ENCODE peak calls at places on chromosomes 11 and 22, in four cellular contexts. One of them, this sample, is unnamed.
A peak's percentile ranks its signal among the peaks of the same experiment; 100 is the strongest.

GRCh38 chr11:12817681-12818332 is 143.6 kb downstream of the TEAD1 start:
- DNase-seq in mesendoderm: no peak
- DNase-seq in heart right ventricle: no peak
- DNase-seq in dorsolateral prefrontal cortex: no peak
- DNase-seq in this sample: no peak

GRCh38 chr11:65055538-65055937 is 2.8 kb downstream of the NAALADL1 start:
- DNase-seq in dorsolateral prefrontal cortex: no peak
- DNase-seq in heart right ventricle: no peak
- DNase-seq in mesendoderm: no peak
- DNase-seq in this sample: no peak

GRCh38 chr22:25368271-25368670 is 148.8 kb downstream of the CRYBB2 start:
- DNase-seq in dorsolateral prefrontal cortex: no peak
- DNase-seq in heart right ventricle: no peak
- DNase-seq in mesendoderm: peak; percentile 41
- DNase-seq in this sample: no peak

GRCh38 chr11:16412525-16413194 is 56.3 kb upstream of the SOX6 start:
- DNase-seq in dorsolateral prefrontal cortex: no peak
- DNase-seq in mesendoderm: no peak
- DNase-seq in heart right ventricle: no peak
- DNase-seq in this sample: no peak

GRCh38 chr11:72350752-72351151 is 83.6 kb downstream of the CLPB start:
- DNase-seq in dorsolateral prefrontal cortex: no peak
- DNase-seq in heart right ventricle: no peak
- DNase-seq in mesendoderm: no peak
- DNase-seq in this sample: no peak

GRCh38 chr11:120109531-120109930 is 28.4 kb downstream of the TRIM29 start:
- DNase-seq in dorsolateral prefrontal cortex: no peak
- DNase-seq in mesendoderm: no peak
- DNase-seq in heart right ventricle: no peak
- DNase-seq in this sample: no peak

GRCh38 chr22:38260760-38261477 is 11.9 kb downstream of the TMEM184B start:
- DNase-seq in dorsolateral prefrontal cortex: peak; percentile 62
- DNase-seq in heart right ventricle: no peak
- DNase-seq in mesendoderm: no peak
- DNase-seq in this sample: no peak

GRCh38 chr11:59755701-59756495 is 722 bp downstream of the STX3 start:
- DNase-seq in mesendoderm: peak; percentile 90
- DNase-seq in heart right ventricle: peak; percentile 69
- DNase-seq in dorsolateral prefrontal cortex: peak; percentile 71
- DNase-seq in this sample: peak; percentile 92

GRCh38 chr11:13924801-13925327 is 37.7 kb upstream of the SPON1 start:
- DNase-seq in dorsolateral prefrontal cortex: no peak
- DNase-seq in heart right ventricle: no peak
- DNase-seq in mesendoderm: peak; percentile 31
- DNase-seq in this sample: peak; percentile 26

GRCh38 chr22:16970446-16970845 is 37.6 kb downstream of the GAB4 start:
- DNase-seq in mesendoderm: no peak
- DNase-seq in heart right ventricle: no peak
- DNase-seq in dorsolateral prefrontal cortex: no peak
- DNase-seq in this sample: no peak

GRCh38 chr11:79461144-79461543 is 20.3 kb upstream of the TENM4 start:
- DNase-seq in mesendoderm: peak; percentile 64
- DNase-seq in heart right ventricle: no peak
- DNase-seq in dorsolateral prefrontal cortex: no peak
- DNase-seq in this sample: no peak

GRCh38 chr11:70082829-70083228 is 4.7 kb downstream of the ANO1 start:
- DNase-seq in heart right ventricle: no peak
- DNase-seq in dorsolateral prefrontal cortex: no peak
- DNase-seq in mesendoderm: peak; percentile 26
- DNase-seq in this sample: no peak

GRCh38 chr11:118911880-118912741 is 13.6 kb downstream of the BCL9L start:
- DNase-seq in dorsolateral prefrontal cortex: peak; percentile 79
- DNase-seq in mesendoderm: peak; percentile 99
- DNase-seq in heart right ventricle: peak; percentile 79
- DNase-seq in this sample: peak; percentile 91

GRCh38 chr11:120511116-120511803 is at the start of gene GRIK4:
- DNase-seq in mesendoderm: peak; percentile 82
- DNase-seq in heart right ventricle: peak; percentile 85
- DNase-seq in dorsolateral prefrontal cortex: peak; percentile 90
- DNase-seq in this sample: peak; percentile 82

GRCh38 chr11:11558826-11559225 is 63.0 kb downstream of the GALNT18 start:
- DNase-seq in dorsolateral prefrontal cortex: no peak
- DNase-seq in mesendoderm: peak; percentile 14
- DNase-seq in heart right ventricle: no peak
- DNase-seq in this sample: no peak

GRCh38 chr11:9825895-9826294 is 162.0 kb downstream of the SWAP70 start:
- DNase-seq in mesendoderm: no peak
- DNase-seq in heart right ventricle: no peak
- DNase-seq in dorsolateral prefrontal cortex: no peak
- DNase-seq in this sample: no peak

GRCh38 chr11:119471329-119471728 is 48.4 kb upstream of the THY1 start:
- DNase-seq in heart right ventricle: no peak
- DNase-seq in mesendoderm: peak; percentile 61
- DNase-seq in dorsolateral prefrontal cortex: no peak
- DNase-seq in this sample: no peak

GRCh38 chr11:82811369-82811768 is 77.7 kb upstream of the FAM181B start:
- DNase-seq in dorsolateral prefrontal cortex: no peak
- DNase-seq in mesendoderm: peak; percentile 49
- DNase-seq in heart right ventricle: no peak
- DNase-seq in this sample: no peak

GRCh38 chr11:44816761-44817160 is 90.0 kb downstream of the TSPAN18 start:
- DNase-seq in mesendoderm: no peak
- DNase-seq in dorsolateral prefrontal cortex: no peak
- DNase-seq in heart right ventricle: no peak
- DNase-seq in this sample: no peak

GRCh38 chr22:43883012-43883661 is 8.7 kb downstream of the PNPLA5 start:
- DNase-seq in dorsolateral prefrontal cortex: peak; percentile 30
- DNase-seq in mesendoderm: peak; percentile 93
- DNase-seq in heart right ventricle: no peak
- DNase-seq in this sample: no peak

GRCh38 chr11:70477607-70478006 is 79.3 kb downstream of the CTTN start:
- DNase-seq in mesendoderm: no peak
- DNase-seq in dorsolateral prefrontal cortex: peak; percentile 78
- DNase-seq in heart right ventricle: peak; percentile 37
- DNase-seq in this sample: no peak

GRCh38 chr11:8698917-8699441 is 16.4 kb downstream of the RPL27A start:
- DNase-seq in heart right ventricle: no peak
- DNase-seq in dorsolateral prefrontal cortex: no peak
- DNase-seq in mesendoderm: peak; percentile 92
- DNase-seq in this sample: peak; percentile 56

GRCh38 chr11:119178166-119178680 is 7.1 kb upstream of the NHERF4 start:
- DNase-seq in dorsolateral prefrontal cortex: no peak
- DNase-seq in heart right ventricle: no peak
- DNase-seq in mesendoderm: no peak
- DNase-seq in this sample: no peak

GRCh38 chr11:107591446-107592236 is 694 bp downstream of the ELMOD1 start:
- DNase-seq in dorsolateral prefrontal cortex: no peak
- DNase-seq in mesendoderm: peak; percentile 44
- DNase-seq in heart right ventricle: peak; percentile 13
- DNase-seq in this sample: no peak

GRCh38 chr11:131544591-131544990 is 174.2 kb downstream of the NTM start:
- DNase-seq in heart right ventricle: no peak
- DNase-seq in mesendoderm: peak; percentile 71
- DNase-seq in dorsolateral prefrontal cortex: no peak
- DNase-seq in this sample: no peak

GRCh38 chr11:120217941-120218694 is 7.3 kb downstream of the OAF start:
- DNase-seq in mesendoderm: no peak
- DNase-seq in heart right ventricle: no peak
- DNase-seq in dorsolateral prefrontal cortex: peak; percentile 82
- DNase-seq in this sample: no peak

GRCh38 chr11:7520981-7521487 is 7.2 kb downstream of the PPFIBP2 start:
- DNase-seq in mesendoderm: no peak
- DNase-seq in dorsolateral prefrontal cortex: no peak
- DNase-seq in heart right ventricle: no peak
- DNase-seq in this sample: no peak

GRCh38 chr22:47357086-47357485 is 594.6 kb downstream of the TBC1D22A start:
- DNase-seq in heart right ventricle: no peak
- DNase-seq in dorsolateral prefrontal cortex: no peak
- DNase-seq in mesendoderm: no peak
- DNase-seq in this sample: no peak

GRCh38 chr11:43503417-43503816 is 144.7 kb downstream of the TTC17 start:
- DNase-seq in dorsolateral prefrontal cortex: no peak
- DNase-seq in mesendoderm: no peak
- DNase-seq in heart right ventricle: no peak
- DNase-seq in this sample: no peak

GRCh38 chr22:24555496-24556253 is at the start of gene SNRPD3:
- DNase-seq in dorsolateral prefrontal cortex: peak; percentile 91
- DNase-seq in mesendoderm: peak; percentile 95
- DNase-seq in heart right ventricle: peak; percentile 92
- DNase-seq in this sample: peak; percentile 95

GRCh38 chr11:131579932-131580387 is 209.5 kb downstream of the NTM start:
- DNase-seq in heart right ventricle: no peak
- DNase-seq in mesendoderm: peak; percentile 82
- DNase-seq in dorsolateral prefrontal cortex: no peak
- DNase-seq in this sample: no peak

GRCh38 chr11:134730096-134730495 is 318.1 kb upstream of the B3GAT1 start:
- DNase-seq in heart right ventricle: no peak
- DNase-seq in dorsolateral prefrontal cortex: no peak
- DNase-seq in mesendoderm: no peak
- DNase-seq in this sample: no peak

GRCh38 chr22:41215926-41216325 is 10.8 kb downstream of the L3MBTL2 start:
- DNase-seq in dorsolateral prefrontal cortex: no peak
- DNase-seq in heart right ventricle: no peak
- DNase-seq in mesendoderm: no peak
- DNase-seq in this sample: no peak

GRCh38 chr11:123166095-123166559 is 28.9 kb downstream of the CLMP start:
- DNase-seq in dorsolateral prefrontal cortex: no peak
- DNase-seq in mesendoderm: peak; percentile 97
- DNase-seq in heart right ventricle: peak; percentile 32
- DNase-seq in this sample: no peak

GRCh38 chr11:107583629-107584195 is 7.2 kb upstream of the ELMOD1 start:
- DNase-seq in mesendoderm: no peak
- DNase-seq in dorsolateral prefrontal cortex: no peak
- DNase-seq in heart right ventricle: no peak
- DNase-seq in this sample: no peak

GRCh38 chr11:121023848-121024751 is at the start of gene TBCEL:
- DNase-seq in dorsolateral prefrontal cortex: peak; percentile 94
- DNase-seq in mesendoderm: peak; percentile 97
- DNase-seq in heart right ventricle: peak; percentile 92
- DNase-seq in this sample: peak; percentile 85

GRCh38 chr11:15507592-15507991 is 392.9 kb downstream of the INSC start:
- DNase-seq in dorsolateral prefrontal cortex: no peak
- DNase-seq in heart right ventricle: no peak
- DNase-seq in mesendoderm: no peak
- DNase-seq in this sample: no peak

GRCh38 chr11:31361743-31362142 is 7.8 kb downstream of the DCDC1 start:
- DNase-seq in dorsolateral prefrontal cortex: no peak
- DNase-seq in mesendoderm: no peak
- DNase-seq in heart right ventricle: no peak
- DNase-seq in this sample: no peak

GRCh38 chr11:114059984-114060401 is 482 bp downstream of the ZBTB16 start:
- DNase-seq in mesendoderm: no peak
- DNase-seq in dorsolateral prefrontal cortex: no peak
- DNase-seq in heart right ventricle: no peak
- DNase-seq in this sample: no peak
- H3K27ac ChIP-seq in mesendoderm: no peak overlapping the region
- H3K27ac ChIP-seq in dorsolateral prefrontal cortex: peak overlapping the region; percentile 99
- H3K27ac ChIP-seq in heart right ventricle: peak overlapping the region; percentile 97
- H3K27ac ChIP-seq in this sample: peak overlapping the region; percentile 98

DNA sequence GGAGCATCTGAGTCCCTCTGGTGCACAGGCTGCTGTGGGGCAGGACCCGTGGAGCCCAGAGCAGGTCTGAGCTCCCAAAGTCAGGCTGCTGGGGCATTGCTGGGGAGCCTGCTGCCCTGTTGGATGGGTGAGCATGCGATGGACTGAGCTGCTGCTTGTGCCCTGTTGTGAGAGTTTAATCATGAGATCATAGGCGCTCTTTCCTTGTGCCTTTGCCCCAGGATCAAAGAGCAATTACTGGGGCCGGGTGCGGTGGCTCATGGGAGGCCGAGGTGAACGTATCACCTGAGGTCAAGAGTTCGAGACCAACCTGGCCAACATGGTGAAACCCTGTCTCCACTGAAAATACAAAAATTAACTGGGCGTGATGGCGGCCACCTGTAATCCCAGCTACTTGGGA is 37.5 kb downstream of the MUC6 start:
- DNase-seq in dorsolateral prefrontal cortex: no peak
- DNase-seq in heart right ventricle: no peak
- DNase-seq in mesendoderm: no peak
- DNase-seq in this sample: no peak
- H3K4me3 ChIP-seq in dorsolateral prefrontal cortex: no peak overlapping the region
- H3K4me3 ChIP-seq in heart right ventricle: no peak overlapping the region
- H3K4me3 ChIP-seq in mesendoderm: no peak overlapping the region
- H3K4me3 ChIP-seq in this sample: no peak overlapping the region

DNA sequence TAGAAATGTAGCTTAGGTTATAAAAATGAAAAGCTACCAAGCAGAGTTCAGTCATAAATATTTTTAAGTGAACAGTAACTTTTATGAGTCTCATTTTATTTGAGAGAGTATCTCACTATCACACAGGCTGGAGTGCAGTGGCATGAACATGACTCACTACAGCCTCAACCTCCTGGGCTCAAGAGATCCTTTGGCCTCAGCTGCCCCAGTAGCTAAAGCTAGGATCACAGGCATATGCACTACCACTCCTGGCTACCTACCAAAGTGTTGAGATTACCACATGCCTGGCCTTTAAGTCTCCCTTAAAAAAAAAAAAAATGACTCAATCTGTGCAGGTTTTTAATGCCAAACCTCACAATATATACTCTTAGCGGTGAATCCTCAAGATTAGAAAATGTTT is 34.7 kb upstream of the CLNS1A start:
- DNase-seq in heart right ventricle: no peak
- DNase-seq in dorsolateral prefrontal cortex: no peak
- DNase-seq in mesendoderm: no peak
- DNase-seq in this sample: no peak
- H3K27ac ChIP-seq in heart right ventricle: no peak overlapping the region
- H3K27ac ChIP-seq in dorsolateral prefrontal cortex: no peak overlapping the region
- H3K27ac ChIP-seq in mesendoderm: no peak overlapping the region
- H3K27ac ChIP-seq in this sample: no peak overlapping the region

DNA sequence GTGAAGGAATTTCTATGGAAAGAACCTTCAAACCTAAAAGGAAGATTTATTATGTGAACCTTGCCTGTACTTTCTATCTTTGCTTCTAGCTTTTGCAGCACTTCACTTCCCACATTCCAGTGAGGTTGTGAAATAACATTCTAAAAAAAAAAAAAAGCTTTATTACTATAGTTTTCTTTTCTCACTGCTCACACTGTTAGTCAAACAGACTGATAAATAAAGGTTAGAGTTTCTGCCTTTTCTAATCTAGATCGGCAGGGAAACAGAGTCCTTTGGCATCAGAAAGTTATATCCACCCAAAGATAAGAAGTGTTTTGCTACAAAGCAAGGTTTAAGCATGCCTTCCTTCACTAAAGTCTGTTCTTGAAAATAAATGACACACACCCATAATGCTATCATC is 2.8 kb downstream of the AAMDC start:
- DNase-seq in mesendoderm: no peak
- DNase-seq in heart right ventricle: no peak
- DNase-seq in dorsolateral prefrontal cortex: no peak
- DNase-seq in this sample: no peak
- H3K4me3 ChIP-seq in mesendoderm: no peak overlapping the region
- H3K4me3 ChIP-seq in heart right ventricle: no peak overlapping the region
- H3K4me3 ChIP-seq in dorsolateral prefrontal cortex: no peak overlapping the region
- H3K4me3 ChIP-seq in this sample: no peak overlapping the region

This sample was measured in tibial artery.